ENCODE peak calls at places on chromosome 3, in four cellular contexts. P, A, W and S are unnamed samples.

GRCh38 chr3:196688349-196688748 is 23.7 kb downstream of the CEP19 start:
- DNase-seq in P (no peak), A (no peak), W (peak; percentile 71), S (no peak)

GRCh38 chr3:184715943-184716651 is 4.2 kb upstream of the MAGEF1 start:
- DNase-seq in P (no peak), A (no peak), W (no peak), S (no peak)

GRCh38 chr3:114362815-114363214 is 69.0 kb downstream of the TIGIT start:
- DNase-seq in P (no peak), A (no peak), W (no peak), S (peak; percentile 41)

GRCh38 chr3:33426068-33426467 is 14.1 kb downstream of the UBP1 start:
- DNase-seq in P (no peak), A (no peak), W (no peak), S (no peak)

GRCh38 chr3:139762307-139762706 is 84.5 kb upstream of the NMNAT3 start:
- DNase-seq in P (no peak), A (no peak), W (no peak), S (no peak)

GRCh38 chr3:171028779-171029232 is 2.3 kb upstream of the SLC2A2 start:
- DNase-seq in P (no peak), A (no peak), W (no peak), S (no peak)

GRCh38 chr3:151106311-151106710 is 20.8 kb downstream of the MED12L start:
- DNase-seq in P (no peak), A (no peak), W (no peak), S (no peak)

GRCh38 chr3:72044231-72044935 is 259.4 kb upstream of the PROK2 start:
- DNase-seq in P (no peak), A (no peak), W (no peak), S (no peak)

GRCh38 chr3:177652556-177653290 is 455.4 kb upstream of the TBL1XR1 start:
- DNase-seq in P (no peak), A (no peak), W (no peak), S (no peak)

GRCh38 chr3:159669024-159669476 is 319.6 kb upstream of the IL12A start:
- DNase-seq in P (no peak), A (no peak), W (no peak), S (no peak)

GRCh38 chr3:171962137-171962720 is 77.1 kb upstream of the FNDC3B start:
- DNase-seq in P (no peak), A (no peak), W (no peak), S (no peak)